ENCODE peak calls at places on chromosomes 5 and 9, in four cellular contexts. K is HepG2, T is GM12878, P is K562. V is an unnamed sample.

GRCh38 chr5:174175869-174176268 is 130.4 kb downstream of the NSG2 start:
- DNase-seq in K (no peak), T (no peak), P (no peak), V (no peak)

GRCh38 chr9:99560561-99560960 is 261.1 kb upstream of the NR4A3 start:
- DNase-seq in K (no peak), T (no peak), P (no peak), V (no peak)

GRCh38 chr9:111992523-111992922 is 95.9 kb downstream of the UGCG start:
- DNase-seq in K (no peak), T (peak; percentile 77), P (no peak), V (peak; percentile 61)

GRCh38 chr9:114792396-114792795 is 13.4 kb downstream of the TNFSF15 start:
- DNase-seq in K (no peak), T (no peak), P (no peak), V (no peak)

GRCh38 chr9:126523621-126524111 is 90.1 kb upstream of the LMX1B start:
- DNase-seq in K (no peak), T (no peak), P (no peak), V (no peak)

GRCh38 chr5:6818594-6819512 is 105.6 kb downstream of the TENT4A start:
- DNase-seq in K (no peak), T (no peak), P (no peak), V (no peak)

GRCh38 chr5:158802941-158803341 is 296.8 kb downstream of the EBF1 start:
- DNase-seq in K (no peak), T (no peak), P (no peak), V (no peak)

GRCh38 chr9:114016101-114016500 is 62.0 kb downstream of the AMBP start:
- DNase-seq in K (no peak), T (no peak), P (no peak), V (no peak)

GRCh38 chr5:74116266-74116665 is 490.3 kb downstream of the ARHGEF28 start:
- DNase-seq in K (no peak), T (no peak), P (no peak), V (no peak)

GRCh38 chr5:14273207-14273767 is 130.1 kb downstream of the TRIO start:
- DNase-seq in K (no peak), T (no peak), P (no peak), V (no peak)

GRCh38 chr5:176562189-176562588 is 13.0 kb downstream of the CDHR2 start:
- DNase-seq in K (no peak), T (no peak), P (no peak), V (no peak)

GRCh38 chr5:98275980-98276379 is 497.5 kb upstream of the RGMB start:
- DNase-seq in K (no peak), T (no peak), P (no peak), V (no peak)

GRCh38 chr9:124259273-124260078 is 1.7 kb downstream of the NEK6 start:
- DNase-seq in K (peak; percentile 91), T (no peak), P (no peak), V (peak; percentile 54)

GRCh38 chr5:35598707-35599370 is 18.8 kb upstream of the SPEF2 start:
- DNase-seq in K (peak; percentile 62), T (no peak), P (no peak), V (peak; percentile 13)

GRCh38 chr5:172129174-172129764 is 58.8 kb downstream of the STK10 start:
- DNase-seq in K (no peak), T (no peak), P (no peak), V (no peak)

GRCh38 chr5:161851691-161852299 is 3.9 kb downstream of the GABRA1 start:
- DNase-seq in K (no peak), T (no peak), P (no peak), V (no peak)

GRCh38 chr5:1950096-1950707 is 67.5 kb upstream of the IRX4 start:
- DNase-seq in K (no peak), T (no peak), P (no peak), V (no peak)

GRCh38 chr5:115977988-115978387 is 15.7 kb downstream of the LVRN start:
- DNase-seq in K (no peak), T (no peak), P (no peak), V (no peak)

GRCh38 chr5:138927979-138928378 is 52.8 kb upstream of the LRRTM2 start:
- DNase-seq in K (peak; percentile 32), T (no peak), P (no peak), V (no peak)

GRCh38 chr9:25677301-25678146 is 720 bp downstream of the TUSC1 start:
- DNase-seq in K (no peak), T (no peak), P (no peak), V (no peak)

GRCh38 chr5:2695200-2695891 is 56.1 kb downstream of the IRX2 start:
- DNase-seq in K (peak; percentile 42), T (no peak), P (no peak), V (no peak)

GRCh38 chr9:12698986-12699385 is 5.8 kb downstream of the TYRP1 start:
- DNase-seq in K (no peak), T (no peak), P (no peak), V (no peak)

GRCh38 chr9:34179528-34180138 is 790 bp downstream of the UBAP1 start:
- DNase-seq in K (no peak), T (no peak), P (peak; percentile 41), V (no peak)

GRCh38 chr5:18048449-18048848 is 414.2 kb downstream of the TAF11L14 start:
- DNase-seq in K (no peak), T (no peak), P (no peak), V (no peak)

GRCh38 chr5:78624011-78624541 is 24.5 kb downstream of the LHFPL2 start:
- DNase-seq in K (no peak), T (no peak), P (no peak), V (no peak)

DNA sequence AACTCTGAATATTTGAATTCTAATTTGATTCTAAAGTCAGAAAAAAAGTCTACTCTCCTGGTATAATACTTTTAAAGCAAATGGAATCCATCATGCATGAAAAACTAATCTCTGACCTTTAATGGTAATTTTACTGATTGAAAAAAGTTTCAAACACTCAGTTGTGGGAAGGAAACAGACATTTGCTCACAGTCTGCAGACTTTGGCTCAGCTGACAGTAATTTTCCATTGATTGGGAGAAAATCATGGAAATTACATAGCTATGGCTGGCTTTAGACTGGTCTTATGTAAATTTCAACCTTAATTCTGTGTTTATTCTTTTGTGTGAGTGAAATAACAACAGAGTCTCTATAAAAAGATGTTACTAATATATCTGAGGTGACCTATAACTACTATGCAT is 574.2 kb downstream of the PDE4D start:
- DNase-seq in K (no peak), T (no peak), P (no peak), V (no peak)
- H3K4me3 ChIP-seq in K (no peak overlapping the region), T (no peak overlapping the region), P (no peak overlapping the region), V (no peak overlapping the region)

GRCh38 chr9:117425562-117425961 is 10.7 kb upstream of the ASTN2 start:
- DNase-seq in K (no peak), T (no peak), P (no peak), V (no peak)
- TF ChIP-seq ZBTB33 in K (no peak), T (no peak), P (no peak), V (no peak)

GRCh38 chr9:120830151-120830550 is 12.6 kb downstream of the PSMD5 start:
- DNase-seq in K (no peak), T (no peak), P (no peak), V (no peak)

GRCh38 chr9:120829650-120830049 is 13.1 kb downstream of the PSMD5 start:
- DNase-seq in K (no peak), T (no peak), P (no peak), V (no peak)

GRCh38 chr9:120832766-120833165 is 10.0 kb downstream of the PSMD5 start:
- DNase-seq in K (no peak), T (no peak), P (no peak), V (no peak)

GRCh38 chr9:120833311-120833710 is 9.4 kb downstream of the PSMD5 start:
- DNase-seq in K (no peak), T (no peak), P (no peak), V (no peak)

GRCh38 chr9:120830865-120831264 is 11.9 kb downstream of the PSMD5 start:
- DNase-seq in K (no peak), T (no peak), P (no peak), V (no peak)
- TF ChIP-seq EZH2 in K (no peak), T (no peak), P (no peak), V (no peak)

GRCh38 chr5:134246771-134247329 is 21.0 kb upstream of the PPP2CA start:
- DNase-seq in K (peak; percentile 24), T (no peak), P (no peak), V (no peak)
- H3K4me3 ChIP-seq in K (no peak overlapping the region), T (no peak overlapping the region), P (no peak overlapping the region), V (no peak overlapping the region)

DNA sequence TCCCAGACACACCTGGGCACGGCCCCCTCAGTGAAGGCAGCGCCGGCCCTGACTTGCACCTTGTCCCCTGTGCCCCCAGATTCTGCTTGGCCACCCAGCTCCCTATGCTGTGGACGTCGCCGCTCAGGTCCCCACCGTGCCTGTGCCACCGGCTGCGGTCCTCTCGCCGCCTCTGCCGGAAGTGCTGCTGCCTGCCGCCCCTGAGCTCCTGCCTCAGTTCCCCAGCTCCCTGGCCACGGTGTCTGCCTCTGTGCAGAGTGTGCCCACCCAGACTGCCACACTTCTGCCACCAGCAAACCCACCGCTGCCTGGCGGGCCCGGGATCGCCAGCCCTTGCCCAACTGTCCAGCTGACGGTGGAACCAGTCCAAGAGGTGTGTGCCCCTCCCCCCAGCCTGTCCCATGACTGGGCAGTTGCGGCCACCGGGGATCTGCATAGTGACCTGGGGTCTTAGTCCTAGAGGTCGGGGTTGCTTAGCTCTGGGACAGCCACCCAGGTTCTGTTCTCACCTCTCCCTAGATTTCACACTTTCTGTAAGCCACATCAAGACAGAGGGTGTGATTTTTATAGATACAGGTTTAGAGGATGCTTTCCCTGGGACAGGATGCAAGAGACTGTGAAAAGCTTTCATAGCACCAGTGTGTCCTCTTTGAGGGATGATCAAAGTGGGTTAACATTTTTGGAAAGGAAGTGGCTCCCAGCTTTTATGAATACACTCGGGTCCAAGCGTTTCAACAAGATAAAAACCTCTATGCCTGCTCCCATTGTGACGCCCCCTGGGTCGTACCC is 78.0 kb downstream of the WNK2 start:
- DNase-seq in K (no peak), T (no peak), P (no peak), V (no peak)
- TF ChIP-seq ZBTB33 in K (no peak), T (no peak), P (no peak), V (no peak)

DNA sequence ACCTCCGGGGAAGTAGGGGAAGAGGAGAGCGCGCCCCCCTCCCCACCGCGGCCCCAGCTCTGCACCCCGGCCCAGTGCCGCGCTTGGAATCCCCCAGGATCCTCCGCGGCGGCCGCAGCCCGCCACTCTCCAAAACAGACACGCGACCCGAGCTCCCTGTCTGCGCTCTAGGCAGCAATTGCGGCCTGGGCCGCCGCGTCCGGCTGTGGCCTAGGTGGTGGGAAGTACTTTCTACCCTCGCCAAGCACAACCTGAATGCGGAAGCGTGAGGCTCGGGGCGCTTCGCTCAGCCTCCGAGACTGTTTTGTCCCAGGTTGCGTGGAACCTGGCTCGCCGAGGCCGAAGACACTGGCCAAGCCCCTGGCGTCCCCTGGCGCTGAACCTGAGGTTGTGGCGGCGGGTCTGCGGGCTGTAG is 3.3 kb upstream of the FOXB2 start:
- DNase-seq in K (no peak), T (no peak), P (no peak), V (no peak)
- TF ChIP-seq EZH2 in K (no peak), T (no peak), P (no peak), V (no peak)

DNA sequence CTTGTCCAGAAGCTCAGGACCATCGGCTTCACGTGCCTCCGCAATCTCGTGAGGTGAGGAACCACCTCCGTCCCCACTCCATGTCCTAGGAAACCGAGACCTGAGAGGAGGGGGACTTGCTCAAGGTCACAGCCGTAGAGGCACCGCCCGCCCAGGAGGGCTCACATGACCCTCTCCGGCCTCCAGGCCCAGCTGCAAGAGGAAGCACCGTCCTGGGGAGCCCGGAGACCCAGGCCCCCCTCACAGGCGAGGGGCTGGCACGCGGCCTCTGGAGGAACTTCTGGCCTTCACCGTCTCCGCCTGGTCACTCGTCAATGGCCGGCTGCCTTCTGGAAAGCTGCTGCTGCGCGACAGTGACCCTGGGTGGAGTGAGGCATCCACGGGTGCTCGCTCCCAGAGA is 24.2 kb downstream of the FAM78A start:
- DNase-seq in K (no peak), T (no peak), P (no peak), V (no peak)
- H3K4me3 ChIP-seq in K (no peak overlapping the region), T (peak overlapping the region; percentile 73), P (no peak overlapping the region), V (no peak overlapping the region)

V was measured in HCT116.